ENCODE peak calls at places on chromosomes 5 and 9, in eight cellular contexts. H is tibial nerve, T is lung, L is A549, F is cardiac muscle cell, B is kidney, D is GM23338, Y is mammary epithelial cell. C is an unnamed sample.
A peak's percentile ranks its signal among the peaks of the same experiment; 100 is the strongest.

GRCh38 chr9:124450241-124450924 is at the start of gene ADGRD2:
- DNase-seq in H (no peak), T (no peak), L (no peak), F (peak; percentile 32), B (no peak), D (peak; percentile 94), Y (no peak), C (no peak)

GRCh38 chr5:32780508-32780919 is 69.4 kb downstream of the NPR3 start:
- DNase-seq in H (no peak), T (no peak), L (no peak), F (no peak), B (no peak), D (no peak), Y (no peak), C (no peak)

GRCh38 chr9:86253577-86253976 is 5.9 kb downstream of the C9orf153 start:
- DNase-seq in H (no peak), T (no peak), L (no peak), F (no peak), B (no peak), D (no peak), Y (no peak), C (no peak)

GRCh38 chr9:110031511-110032173 is 176.3 kb downstream of the C9orf152 start:
- DNase-seq in H (no peak), T (no peak), L (peak; percentile 34), F (peak; percentile 55), B (no peak), D (no peak), Y (peak; percentile 83), C (no peak)

GRCh38 chr9:82148849-82149544 is 160.4 kb downstream of the SPATA31D1 start:
- DNase-seq in H (no peak), T (no peak), L (no peak), F (peak; percentile 78), B (no peak), D (no peak), Y (no peak), C (no peak)

GRCh38 chr9:103319979-103320378 is 324.8 kb downstream of the CYLC2 start:
- DNase-seq in H (no peak), T (no peak), L (no peak), F (no peak), B (no peak), D (no peak), Y (no peak), C (no peak)

GRCh38 chr5:113354056-113354455 is 80.7 kb downstream of the TSSK1B start:
- DNase-seq in H (no peak), T (no peak), L (no peak), F (no peak), B (no peak), D (no peak), Y (peak; percentile 71), C (no peak)

GRCh38 chr5:160169326-160169725 is 50.1 kb upstream of the PWWP2A start:
- DNase-seq in H (no peak), T (no peak), L (no peak), F (peak; percentile 91), B (no peak), D (no peak), Y (no peak), C (no peak)

DNA sequence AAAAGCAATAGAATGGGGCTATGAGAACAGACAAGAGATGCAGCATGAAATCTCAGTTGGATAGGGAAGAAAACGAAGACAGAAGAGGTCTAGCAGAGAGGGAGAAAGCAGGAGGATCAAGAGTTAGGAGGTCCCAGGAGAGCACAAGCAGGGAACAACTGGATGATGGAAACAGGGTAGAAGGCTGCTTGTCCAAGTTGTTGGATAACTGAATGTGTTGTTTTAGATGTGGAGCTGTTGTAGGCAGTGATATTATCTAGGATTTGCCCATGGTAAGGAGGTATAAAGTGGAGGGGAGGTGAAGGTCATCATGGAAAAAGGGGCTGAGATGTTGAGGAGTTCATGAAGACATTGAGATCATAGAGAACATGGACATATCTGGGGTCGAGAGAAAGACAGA is 12.4 kb upstream of the RHOBTB3 start:
- DNase-seq in H (no peak), T (no peak), L (no peak), F (no peak), B (no peak), D (no peak), Y (no peak), C (no peak)
- H3K4me3 ChIP-seq in H (no peak overlapping the region), T (no peak overlapping the region), L (no peak overlapping the region), F (no peak overlapping the region), B (no peak overlapping the region), D (no peak overlapping the region), Y (no peak overlapping the region), C (no peak overlapping the region)

DNA sequence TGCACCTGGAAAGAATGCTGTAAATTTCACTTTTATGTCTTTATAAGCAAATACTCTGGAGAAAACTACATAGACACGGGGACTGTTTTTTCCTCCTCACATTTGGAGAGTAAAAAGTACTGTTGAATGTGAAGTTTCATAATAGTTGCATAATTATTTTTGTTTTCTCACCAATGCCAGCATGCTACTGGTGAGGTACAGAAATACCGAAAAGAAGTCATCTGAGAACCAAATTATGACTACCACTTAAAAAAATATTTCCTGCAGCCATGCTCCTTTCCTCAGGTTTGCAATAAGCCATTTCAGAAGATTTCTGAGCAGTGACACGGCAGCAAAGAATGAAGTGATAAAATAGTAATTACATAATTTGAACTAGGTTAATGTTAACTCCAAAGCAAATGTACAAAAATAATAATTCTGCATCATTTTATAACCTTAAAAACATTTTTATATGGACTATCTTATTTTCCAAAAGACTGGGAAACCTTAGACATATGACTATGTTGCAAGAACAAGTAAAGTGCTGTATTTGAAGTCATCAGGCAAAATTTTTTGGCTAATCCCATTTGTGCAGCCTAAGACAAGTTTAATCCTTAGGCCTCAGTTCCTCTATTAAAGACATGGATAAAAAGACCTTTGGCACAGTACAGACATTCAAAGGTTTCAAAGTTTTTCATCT is 144.7 kb downstream of the PCSK1 start:
- DNase-seq in H (no peak), T (no peak), L (no peak), F (peak; percentile 24), B (no peak), D (no peak), Y (no peak), C (no peak)
- H3K27ac ChIP-seq in H (no peak overlapping the region), T (no peak overlapping the region), L (peak overlapping the region; percentile 4), F (no peak overlapping the region), B (no peak overlapping the region), D (no peak overlapping the region), Y (peak overlapping the region; percentile 19), C (no peak overlapping the region)

GRCh38 chr5:79535477-79536192 is 21.7 kb upstream of the HOMER1 start:
- DNase-seq in H (no peak), T (no peak), L (no peak), F (no peak), B (no peak), D (no peak), Y (no peak), C (no peak)
- TF ChIP-seq CTCF in H (no peak), T (no peak), L (no peak), F (peak; percentile 10), B (peak; percentile 12), D (no peak), Y (no peak), C (no peak)

DNA sequence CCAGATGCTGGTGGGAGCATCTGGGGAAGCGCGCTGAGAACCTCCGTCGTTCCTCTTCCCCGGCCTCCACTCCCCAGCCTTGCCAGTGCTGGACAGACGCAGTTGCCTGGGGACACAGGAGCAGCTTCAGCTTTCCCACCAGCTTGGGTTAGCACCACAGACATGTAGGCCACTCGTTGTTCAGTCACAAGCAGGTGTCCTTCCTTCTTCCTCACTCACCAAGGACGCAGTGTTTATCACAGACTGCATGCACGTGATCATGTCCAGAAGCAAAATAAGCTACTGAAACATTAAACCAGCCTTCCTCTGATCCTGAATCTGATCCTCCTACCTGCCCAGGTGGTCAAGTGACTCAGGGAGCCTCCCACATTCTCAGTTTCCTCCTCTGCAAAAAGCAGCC is 232.9 kb downstream of the SYK start:
- DNase-seq in H (no peak), T (no peak), L (no peak), F (no peak), B (peak; percentile 35), D (no peak), Y (peak; percentile 20), C (no peak)
- H3K4me3 ChIP-seq in H (no peak overlapping the region), T (no peak overlapping the region), L (no peak overlapping the region), F (no peak overlapping the region), B (no peak overlapping the region), D (no peak overlapping the region), Y (no peak overlapping the region), C (no peak overlapping the region)

DNA sequence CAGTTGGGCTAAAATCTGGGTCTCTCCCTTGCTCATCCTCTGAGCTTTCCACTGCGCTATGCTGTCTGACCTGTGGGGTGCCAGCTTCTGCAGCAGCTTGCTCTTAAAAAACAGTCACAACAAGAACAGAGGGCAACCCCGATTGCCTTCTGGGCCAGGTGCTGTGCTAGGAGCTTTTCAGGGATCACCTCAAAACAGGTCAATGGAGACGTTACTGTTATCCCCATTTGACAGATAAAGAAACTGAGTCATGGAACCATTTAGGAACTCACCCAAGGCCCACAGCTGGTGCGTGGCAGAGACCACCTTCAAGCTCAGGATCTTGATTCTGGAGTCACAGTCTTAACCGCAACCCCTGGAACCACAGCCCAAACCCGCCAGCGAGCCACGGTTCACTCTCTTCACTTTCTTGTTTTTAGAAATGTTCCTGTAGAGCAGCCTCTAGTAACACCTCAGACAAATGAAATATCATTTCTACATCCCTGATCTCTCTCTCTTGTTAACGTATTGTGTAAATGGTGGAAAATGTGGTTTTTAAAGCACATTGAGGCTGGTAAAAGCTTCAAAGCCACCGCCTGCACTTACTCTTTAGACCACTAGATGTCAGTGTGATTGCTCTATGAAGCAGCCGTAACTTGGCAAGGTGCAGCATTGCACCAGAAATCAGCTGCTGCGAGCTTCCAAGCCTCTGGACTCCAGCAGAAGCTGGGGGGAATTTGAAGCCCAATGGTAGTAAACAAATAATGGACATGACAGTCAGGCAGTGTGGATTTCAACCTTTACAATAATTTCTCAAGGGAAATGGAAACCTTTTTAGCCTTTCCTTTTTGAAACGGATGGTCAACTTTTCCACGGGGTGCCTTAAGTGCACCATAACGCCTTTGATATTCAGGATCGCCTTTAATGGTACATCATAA is 1.7 kb downstream of the FYB1 start:
- DNase-seq in H (peak; percentile 93), T (peak; percentile 78), L (peak; percentile 76), F (peak; percentile 90), B (peak; percentile 78), D (peak; percentile 92), Y (peak; percentile 78), C (peak; percentile 60)
- H3K27ac ChIP-seq in H (no peak overlapping the region), T (no peak overlapping the region), L (no peak overlapping the region), F (no peak overlapping the region), B (no peak overlapping the region), D (no peak overlapping the region), Y (no peak overlapping the region), C (no peak overlapping the region)

DNA sequence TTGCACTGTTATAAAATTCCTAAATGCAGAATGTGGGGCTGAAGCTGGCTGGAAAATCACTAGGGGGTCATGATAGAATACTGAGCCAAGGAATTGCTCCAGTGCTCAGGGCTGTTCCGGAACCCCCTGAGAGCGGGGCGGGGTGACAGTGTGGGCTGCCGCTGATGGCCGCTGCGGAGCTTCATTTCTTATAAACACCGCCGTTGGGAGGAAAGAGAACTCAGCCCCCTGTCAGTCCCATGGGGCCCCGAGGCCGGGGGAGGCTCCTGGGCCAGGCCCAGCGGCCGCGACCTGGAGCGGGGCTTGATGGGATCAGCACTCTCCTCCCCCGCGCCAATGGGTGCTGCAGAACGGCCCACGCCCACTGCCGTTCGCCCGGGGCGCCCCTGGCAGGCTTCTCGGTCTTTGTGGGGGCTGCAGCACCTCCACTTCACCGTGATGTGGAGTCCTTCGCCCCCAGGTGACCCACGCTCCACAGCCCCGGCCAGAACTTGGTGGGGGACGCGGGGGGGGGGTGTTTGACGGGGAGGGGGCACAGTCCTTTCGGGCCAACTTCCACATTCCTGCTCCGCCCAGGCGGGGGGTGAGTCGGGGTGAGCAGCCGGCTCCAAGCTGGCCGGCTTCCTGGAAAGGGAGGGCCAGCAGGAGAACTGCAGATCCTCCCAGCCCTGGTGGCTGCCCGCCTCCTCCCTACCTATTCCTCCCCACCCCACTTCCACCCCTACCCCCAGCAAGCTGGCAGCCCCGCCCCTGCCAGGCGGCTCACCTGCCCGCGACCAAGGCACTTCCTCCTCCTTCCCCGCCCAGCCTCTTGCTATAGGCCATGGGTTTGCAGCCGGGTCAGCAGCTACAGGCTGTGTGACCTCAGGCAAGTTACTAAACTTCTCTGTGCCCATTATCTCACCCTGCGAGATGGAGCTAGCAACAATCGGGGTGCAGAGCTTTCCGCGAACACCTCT is 5.4 kb upstream of the IRF1 start:
- DNase-seq in H (peak; percentile 74), T (peak; percentile 97), L (peak; percentile 91), F (peak; percentile 98), B (peak; percentile 99), D (peak; percentile 90), Y (peak; percentile 91), C (peak; percentile 67)
- TF ChIP-seq CTCF in H (no peak), T (no peak), L (no peak), F (peak; percentile 12), B (no peak), D (no peak), Y (no peak), C (no peak)

C was measured in dorsolateral prefrontal cortex.